ENCODE peak calls at places on chromosomes 7 and 10, in six cellular contexts. Y is upper lobe of right lung; S is CD8-positive, alpha-beta T cell; Q is HFFc6; X is RWPE1; N is GM12865. M is an unnamed sample.

GRCh38 chr10:102650655-102651454 is 6.6 kb downstream of the TRIM8 start:
- DNase-seq in N (peak), Q (no peak), S (no peak), Y (peak), X (no peak), M (peak)

GRCh38 chr7:12951397-12951801 is 264.0 kb downstream of the ARL4A start:
- DNase-seq in S (no peak), Q (peak), N (no peak), X (peak), Y (no peak), M (no peak)

GRCh38 chr7:65247491-65247890 is 126.2 kb upstream of the ZNF92 start:
- DNase-seq in X (no peak), Q (no peak), S (no peak), N (no peak), Y (no peak), M (no peak)

GRCh38 chr10:98339790-98340189 is 71.8 kb upstream of the LOXL4 start:
- DNase-seq in Y (no peak), Q (no peak), X (no peak), S (no peak), N (peak), M (no peak)

GRCh38 chr7:142891490-142892082 is 6.0 kb upstream of the TRPV6 start:
- DNase-seq in S (no peak), Y (no peak), X (no peak), N (no peak), Q (no peak), M (no peak)

GRCh38 chr10:133158756-133159610 is 1.0 kb upstream of the KNDC1 start:
- DNase-seq in S (no peak), Q (no peak), X (no peak), N (no peak), Y (peak), M (no peak)

GRCh38 chr10:131081386-131081785 is 230.1 kb downstream of the TCERG1L start:
- DNase-seq in Y (no peak), S (no peak), Q (no peak), X (no peak), N (no peak), M (no peak)

GRCh38 chr7:24728503-24729364 is 28.5 kb downstream of the GSDME start:
- DNase-seq in Q (no peak), S (no peak), X (no peak), Y (no peak), N (peak), M (no peak)

GRCh38 chr7:105126436-105126975 is 112.5 kb downstream of the KMT2E start:
- DNase-seq in Q (no peak), N (no peak), X (no peak), S (no peak), Y (no peak), M (no peak)

GRCh38 chr7:155357573-155358041 is 59.9 kb downstream of the INSIG1 start:
- DNase-seq in X (no peak), S (no peak), Q (peak), N (no peak), Y (peak), M (no peak)

GRCh38 chr7:2860627-2861133 is 16.6 kb upstream of the GNA12 start:
- DNase-seq in X (no peak), S (no peak), Y (peak), Q (no peak), N (no peak), M (no peak)

GRCh38 chr7:151992375-151992774 is 33.1 kb upstream of the GALNT11 start:
- DNase-seq in X (peak), N (peak), Y (peak), Q (no peak), S (peak), M (peak)

GRCh38 chr7:134954197-134955082 is 31.9 kb upstream of the AGBL3 start:
- DNase-seq in Y (no peak), Q (no peak), N (peak), X (peak), S (no peak), M (peak)

GRCh38 chr7:81684513-81685262 is 85.2 kb downstream of the HGF start:
- DNase-seq in S (no peak), N (peak), X (peak), Q (peak), Y (peak), M (peak)

GRCh38 chr7:64618785-64619456 is 47.0 kb upstream of the ZNF107 start:
- DNase-seq in Y (no peak), N (peak), S (no peak), X (peak), Q (peak), M (no peak)

GRCh38 chr10:27190508-27190907 is 35.4 kb downstream of the MASTL start:
- DNase-seq in Q (no peak), S (no peak), N (no peak), Y (no peak), X (no peak), M (no peak)

GRCh38 chr10:104054430-104054829 is 31.2 kb downstream of the COL17A1 start:
- DNase-seq in Q (peak), N (no peak), Y (no peak), S (no peak), X (peak), M (no peak)

GRCh38 chr10:86366902-86367338 is 325 bp upstream of the GRID1 start:
- DNase-seq in Y (no peak), Q (no peak), X (no peak), N (no peak), S (no peak), M (no peak)

GRCh38 chr10:97574374-97575100 is 2.0 kb downstream of the ANKRD2 start:
- DNase-seq in X (peak), N (no peak), Q (peak), Y (peak), S (no peak), M (no peak)

DNA sequence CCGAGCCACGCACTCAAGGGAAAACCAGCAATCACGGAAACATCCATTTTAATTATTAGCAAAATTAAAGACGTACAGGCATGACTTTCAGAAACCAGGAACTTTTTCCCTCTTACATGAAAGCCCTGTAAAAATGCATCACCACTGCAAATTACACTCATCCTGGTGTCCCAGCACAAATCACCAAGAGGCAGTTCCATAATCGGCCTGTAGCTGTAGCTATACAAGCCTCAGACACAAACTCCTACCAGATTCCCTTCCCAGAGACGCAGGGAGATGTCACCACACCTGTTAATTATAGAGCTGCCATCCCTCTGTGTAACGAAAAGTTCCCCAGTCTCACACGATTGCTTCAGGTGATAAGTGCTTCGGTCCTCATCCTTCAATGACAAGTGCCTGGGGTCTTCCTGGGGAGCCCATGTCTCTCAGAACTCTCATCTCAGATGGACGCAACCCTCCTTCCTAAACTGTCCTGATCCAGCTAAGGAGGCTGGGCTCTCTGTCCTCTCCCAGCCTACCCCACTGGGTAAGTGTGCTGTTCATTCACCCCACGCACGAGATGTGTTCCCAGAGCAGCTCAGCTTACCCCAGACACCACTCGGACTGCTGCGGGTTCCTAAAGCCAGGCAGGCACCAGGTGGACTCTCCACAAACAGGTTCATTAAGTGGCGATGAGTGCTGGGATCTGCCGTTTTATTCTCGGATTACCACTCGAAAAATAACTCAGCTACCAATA is 5.9 kb downstream of the FGFR2 start:
- DNase-seq in Q (no peak), N (no peak), Y (peak), X (no peak), S (no peak), M (no peak)
- TF ChIP-seq CTCF in Q (no peak), N (no peak), Y (peak), X (no peak), S (no peak), M (no peak)

DNA sequence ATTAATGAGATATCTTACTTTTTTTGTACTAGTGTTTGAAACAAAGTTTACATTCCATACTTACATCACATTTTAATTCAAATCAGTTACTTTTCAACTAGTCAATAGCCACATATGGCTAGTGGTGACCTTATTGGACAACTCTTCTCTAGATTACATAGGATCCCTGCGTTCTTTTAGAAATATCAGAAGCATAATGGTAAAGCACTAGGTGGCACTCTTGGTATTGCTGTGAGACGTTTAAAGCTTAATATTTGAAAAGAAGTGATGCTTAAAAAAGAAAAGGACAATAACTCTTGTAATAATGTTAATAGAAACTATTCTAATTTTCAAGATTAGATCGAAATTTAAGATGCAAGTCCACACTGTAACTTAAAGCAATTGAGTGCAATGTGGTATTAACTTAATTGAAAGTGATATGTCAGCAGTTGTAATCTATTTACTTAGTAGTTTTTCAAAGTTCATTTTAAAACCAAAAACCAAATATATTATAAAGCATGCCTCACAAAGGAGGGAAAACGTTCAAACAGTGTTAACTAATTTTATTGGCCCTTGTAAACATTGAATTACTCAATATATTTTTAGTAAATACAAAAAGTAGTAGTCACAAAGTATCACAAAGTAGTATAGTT is 339.1 kb downstream of the ATRNL1 start:
- DNase-seq in N (peak), Q (no peak), X (no peak), Y (no peak), S (no peak), M (no peak)
- TF ChIP-seq CTCF in N (peak), Q (peak), X (peak), Y (peak), S (no peak), M (no peak)

GRCh38 chr10:107626862-107627261 is 462.4 kb upstream of the SORCS1 start:
- DNase-seq in Y (no peak), X (no peak), Q (no peak), N (no peak), S (no peak), M (no peak)

GRCh38 chr10:107619124-107619523 is 454.6 kb upstream of the SORCS1 start:
- DNase-seq in X (no peak), Y (no peak), Q (no peak), N (no peak), S (no peak), M (no peak)

GRCh38 chr10:107618461-107619093 is 454.1 kb upstream of the SORCS1 start:
- DNase-seq in X (no peak), Y (no peak), Q (no peak), N (no peak), S (no peak), M (no peak)

DNA sequence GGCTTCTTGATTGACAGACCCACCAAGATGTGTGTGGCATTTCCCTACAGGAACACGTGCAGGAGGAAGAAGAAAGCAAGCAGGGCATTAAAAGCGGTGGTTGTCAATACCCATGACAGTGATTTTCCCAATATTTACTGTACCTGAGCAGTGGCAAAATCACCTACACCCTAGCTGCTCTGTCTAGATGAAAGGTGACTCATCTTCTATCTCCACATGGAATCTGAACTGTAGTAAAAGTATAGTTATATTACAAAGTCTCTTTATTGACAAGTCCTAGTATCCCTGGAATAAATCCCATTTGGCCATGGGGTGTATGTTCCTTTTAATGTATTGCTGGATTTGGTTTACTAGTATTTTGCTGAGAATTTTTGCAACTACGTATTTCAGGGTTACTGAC is 458.8 kb upstream of the SORCS1 start:
- DNase-seq in N (no peak), Q (no peak), S (no peak), Y (no peak), X (no peak), M (no peak)
- TF ChIP-seq CTCF in N (no peak), Q (no peak), S (no peak), Y (no peak), X (no peak), M (no peak)

GRCh38 chr10:127492607-127493250 is 56.4 kb upstream of the NPS start:
- DNase-seq in Q (no peak), X (no peak), S (no peak), N (no peak), Y (no peak), M (no peak)
- TF ChIP-seq CTCF in Q (no peak), X (no peak), S (no peak), N (no peak), Y (no peak), M (no peak)

GRCh38 chr7:44775383-44776107 is 20.9 kb upstream of the PPIA start:
- DNase-seq in S (no peak), Y (no peak), Q (no peak), X (no peak), N (no peak), M (no peak)

GRCh38 chr7:44772440-44772839 is 23.8 kb downstream of the ZMIZ2 start:
- DNase-seq in X (no peak), Q (no peak), S (no peak), Y (no peak), N (no peak), M (no peak)

GRCh38 chr7:44769381-44770209 is 20.9 kb downstream of the ZMIZ2 start:
- DNase-seq in N (peak), X (no peak), S (no peak), Y (no peak), Q (peak), M (peak)

GRCh38 chr7:44771358-44771757 is 22.7 kb downstream of the ZMIZ2 start:
- DNase-seq in N (no peak), Q (no peak), X (no peak), Y (no peak), S (no peak), M (no peak)

DNA sequence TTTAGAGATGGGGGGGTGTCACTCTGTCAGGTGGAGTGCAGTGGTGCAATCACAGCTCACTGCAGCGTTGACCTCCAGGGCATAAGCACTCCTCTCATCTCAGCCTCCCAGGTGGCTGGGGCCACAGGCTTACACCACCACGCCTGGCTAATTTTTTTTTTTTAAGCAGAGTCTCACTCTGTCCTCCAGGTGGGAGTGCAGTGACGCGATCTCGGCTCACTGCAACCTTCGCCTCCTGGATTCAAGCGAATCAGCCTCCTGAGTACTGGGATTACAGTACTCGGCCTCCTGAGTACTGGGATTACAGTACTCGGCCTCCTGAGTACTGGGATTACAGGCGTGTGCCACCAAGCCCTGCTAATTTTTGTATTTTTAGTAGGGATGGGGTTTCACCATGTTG is 23.6 kb upstream of the PPIA start:
- DNase-seq in S (no peak), N (peak), Y (no peak), X (no peak), Q (no peak), M (no peak)
- TF ChIP-seq CTCF in S (no peak), N (no peak), Y (no peak), X (no peak), Q (no peak), M (no peak)

GRCh38 chr10:49667991-49668390 is 11.5 kb upstream of the C10orf53 start:
- DNase-seq in Q (no peak), X (peak), Y (no peak), S (no peak), N (no peak), M (no peak)
- TF ChIP-seq CTCF in Q (no peak), X (no peak), Y (no peak), S (no peak), N (no peak), M (no peak)

GRCh38 chr7:95798401-95798930 is 26.1 kb downstream of the DYNC1I1 start:
- DNase-seq in Q (no peak), N (no peak), Y (no peak), X (no peak), S (no peak), M (no peak)

GRCh38 chr7:95796617-95797016 is 24.3 kb downstream of the DYNC1I1 start:
- DNase-seq in Q (no peak), X (no peak), Y (no peak), N (no peak), S (no peak), M (no peak)

GRCh38 chr7:95800787-95801186 is 28.4 kb downstream of the DYNC1I1 start:
- DNase-seq in S (no peak), X (no peak), Q (no peak), Y (no peak), N (no peak), M (no peak)

GRCh38 chr7:95793658-95794057 is 21.3 kb downstream of the DYNC1I1 start:
- DNase-seq in Q (no peak), X (no peak), S (no peak), N (no peak), Y (no peak), M (no peak)

GRCh38 chr7:95794917-95795515 is 22.7 kb downstream of the DYNC1I1 start:
- DNase-seq in S (no peak), Q (no peak), Y (no peak), X (no peak), N (peak), M (no peak)
- TF ChIP-seq CTCF in S (no peak), Q (peak), Y (peak), X (no peak), N (peak), M (no peak)

GRCh38 chr10:44464503-44464902 is 79.6 kb upstream of the CXCL12 start:
- DNase-seq in S (no peak), N (no peak), Y (no peak), X (no peak), Q (no peak), M (no peak)
- TF ChIP-seq CTCF in S (no peak), N (no peak), Y (no peak), X (no peak), Q (peak), M (no peak)

DNA sequence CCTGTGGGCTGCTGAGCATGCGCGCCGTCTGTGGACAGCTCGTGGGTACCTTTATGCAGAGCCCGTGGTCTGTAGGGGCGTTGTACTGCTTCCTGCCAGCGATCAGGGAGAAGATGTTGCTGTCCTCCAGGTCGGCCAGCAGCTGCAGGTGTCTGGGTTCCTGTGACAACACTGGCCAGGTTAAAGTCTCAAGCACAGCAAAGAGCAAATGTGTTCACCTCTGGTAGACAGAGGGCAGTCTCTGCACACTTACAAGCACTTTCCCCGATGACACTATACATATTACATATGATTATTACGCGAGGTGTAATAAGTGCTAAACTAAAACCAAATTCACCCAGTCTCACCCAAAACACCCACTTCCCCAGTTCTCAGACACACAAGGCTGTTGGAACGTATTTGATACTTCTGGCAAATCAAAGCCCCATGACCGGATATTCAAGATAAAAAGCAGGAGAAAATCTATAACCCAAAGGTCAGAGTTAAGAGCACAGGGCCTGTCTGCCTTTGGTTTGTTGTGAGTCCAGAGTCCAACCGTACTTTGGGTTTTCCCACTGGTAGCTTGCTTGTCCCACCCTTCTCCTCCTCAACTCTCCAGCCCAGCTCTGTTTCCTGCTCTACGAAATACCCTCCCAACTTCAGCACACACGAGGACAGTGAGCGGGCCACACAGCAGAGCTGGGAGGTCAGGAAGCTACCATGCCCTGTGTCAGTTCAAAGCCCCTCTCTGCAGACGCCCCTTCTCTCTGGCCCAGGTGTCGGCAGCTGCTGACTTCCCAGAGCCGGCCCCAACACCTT is 49.7 kb upstream of the DDC start:
- DNase-seq in S (no peak), N (peak), Q (no peak), X (no peak), Y (no peak), M (no peak)
- TF ChIP-seq CTCF in S (peak), N (peak), Q (peak), X (peak), Y (no peak), M (no peak)

GRCh38 chr7:90551036-90551435 is 45.1 kb upstream of the CDK14 start:
- DNase-seq in Q (no peak), N (no peak), S (no peak), X (no peak), Y (no peak), M (no peak)

GRCh38 chr7:90552521-90552920 is 43.6 kb upstream of the CDK14 start:
- DNase-seq in X (peak), Y (no peak), S (no peak), N (no peak), Q (peak), M (no peak)
- TF ChIP-seq CTCF in X (peak), Y (peak), S (no peak), N (no peak), Q (peak), M (no peak)